ENCODE peak calls at places on chromosomes 5 and 9, in nine cellular contexts. S, O, E, W, T, I, C, G and D are unnamed samples.

GRCh38 chr5:95780597-95780996 is 41.9 kb downstream of the GLRX start:
- DNase-seq in S (no peak), O (peak), E (no peak), W (no peak), T (no peak), I (no peak), C (no peak), G (no peak), D (no peak)

GRCh38 chr5:145743396-145744061 is 91.6 kb downstream of the PRELID2 start:
- DNase-seq in S (peak), O (no peak), E (no peak), W (no peak), T (no peak), I (no peak), C (no peak), G (no peak), D (no peak)

GRCh38 chr9:25677301-25678146 is 720 bp downstream of the TUSC1 start:
- DNase-seq in S (peak), O (peak), E (peak), W (peak), T (peak), I (peak), C (peak), G (no peak), D (no peak)

GRCh38 chr5:64458948-64459347 is 46.9 kb upstream of the RGS7BP start:
- DNase-seq in S (no peak), O (no peak), E (no peak), W (no peak), T (no peak), I (no peak), C (no peak), G (no peak), D (no peak)

GRCh38 chr5:148145916-148146315 is 22.4 kb upstream of the SPINK14 start:
- DNase-seq in S (no peak), O (peak), E (no peak), W (peak), T (no peak), I (no peak), C (no peak), G (no peak), D (no peak)

GRCh38 chr5:94304146-94304545 is 314.3 kb downstream of the KIAA0825 start:
- DNase-seq in S (no peak), O (no peak), E (no peak), W (no peak), T (no peak), I (no peak), C (no peak), G (no peak), D (no peak)

GRCh38 chr9:88387733-88388202 is 476 bp upstream of the SPIN1 start:
- DNase-seq in S (no peak), O (peak), E (peak), W (peak), T (peak), I (peak), C (peak), G (no peak), D (peak)

GRCh38 chr9:129576546-129577543 is 44.1 kb downstream of the C9orf50 start:
- DNase-seq in S (no peak), O (no peak), E (no peak), W (no peak), T (no peak), I (no peak), C (peak), G (no peak), D (no peak)

GRCh38 chr9:34430843-34431437 is 27.4 kb downstream of the FAM219A start:
- DNase-seq in S (peak), O (peak), E (no peak), W (peak), T (peak), I (peak), C (peak), G (no peak), D (peak)

GRCh38 chr9:27519466-27520465 is 4.3 kb upstream of the IFNK start:
- DNase-seq in S (no peak), O (no peak), E (no peak), W (no peak), T (peak), I (no peak), C (no peak), G (no peak), D (no peak)

GRCh38 chr9:116061546-116062205 is 91.9 kb upstream of the PAPPA start:
- DNase-seq in S (no peak), O (no peak), E (no peak), W (no peak), T (no peak), I (no peak), C (no peak), G (no peak), D (no peak)

GRCh38 chr5:34660444-34660843 is 4.3 kb downstream of the RAI14 start:
- DNase-seq in S (no peak), O (no peak), E (no peak), W (no peak), T (no peak), I (no peak), C (no peak), G (no peak), D (no peak)

GRCh38 chr5:133298447-133298846 is 246.6 kb downstream of the HSPA4 start:
- DNase-seq in S (peak), O (no peak), E (no peak), W (no peak), T (no peak), I (no peak), C (no peak), G (no peak), D (no peak)

GRCh38 chr9:100933656-100934055 is 94.9 kb upstream of the PLPPR1 start:
- DNase-seq in S (no peak), O (no peak), E (no peak), W (no peak), T (no peak), I (no peak), C (no peak), G (no peak), D (no peak)

GRCh38 chr9:82781965-82782392 is 281.0 kb downstream of the RASEF start:
- DNase-seq in S (no peak), O (no peak), E (no peak), W (no peak), T (no peak), I (no peak), C (no peak), G (no peak), D (no peak)

GRCh38 chr5:59266410-59266809 is 627.1 kb downstream of the PDE4D start:
- DNase-seq in S (no peak), O (no peak), E (no peak), W (no peak), T (peak), I (no peak), C (no peak), G (no peak), D (no peak)

GRCh38 chr5:8363133-8363532 is 494.2 kb downstream of the MTRR start:
- DNase-seq in S (no peak), O (no peak), E (no peak), W (no peak), T (no peak), I (no peak), C (no peak), G (no peak), D (no peak)

GRCh38 chr5:146188358-146188757 is 5.9 kb upstream of the LARS1 start:
- DNase-seq in S (no peak), O (no peak), E (no peak), W (no peak), T (no peak), I (no peak), C (no peak), G (no peak), D (no peak)

GRCh38 chr5:44862808-44863207 is 54.1 kb downstream of the MRPS30 start:
- DNase-seq in S (no peak), O (no peak), E (no peak), W (no peak), T (peak), I (no peak), C (no peak), G (no peak), D (peak)

GRCh38 chr9:69396759-69397158 is 71.7 kb downstream of the ENTREP1 start:
- DNase-seq in S (no peak), O (no peak), E (no peak), W (no peak), T (no peak), I (no peak), C (no peak), G (no peak), D (no peak)

GRCh38 chr5:159990506-159990905 is 18.4 kb upstream of the TTC1 start:
- DNase-seq in S (no peak), O (no peak), E (no peak), W (no peak), T (no peak), I (no peak), C (no peak), G (no peak), D (no peak)

GRCh38 chr9:136644593-136645342 is 17.9 kb upstream of the EGFL7 start:
- DNase-seq in S (peak), O (peak), E (peak), W (peak), T (no peak), I (peak), C (peak), G (no peak), D (peak)

GRCh38 chr5:135977375-135977928 is 22.7 kb upstream of the LECT2 start:
- DNase-seq in S (peak), O (no peak), E (no peak), W (peak), T (peak), I (peak), C (peak), G (no peak), D (peak)

GRCh38 chr9:92097997-92098482 is 17.2 kb downstream of the SPTLC1 start:
- DNase-seq in S (peak), O (peak), E (peak), W (peak), T (no peak), I (peak), C (peak), G (peak), D (no peak)

GRCh38 chr5:174571662-174572397 is 152.6 kb upstream of the MSX2 start:
- DNase-seq in S (peak), O (peak), E (no peak), W (peak), T (peak), I (peak), C (peak), G (no peak), D (no peak)

GRCh38 chr5:23451156-23451555 is 56.3 kb upstream of the PRDM9 start:
- DNase-seq in S (no peak), O (no peak), E (no peak), W (no peak), T (no peak), I (no peak), C (no peak), G (no peak), D (no peak)

GRCh38 chr5:149809919-149810691 is 80.0 kb downstream of the PPARGC1B start:
- DNase-seq in S (no peak), O (no peak), E (no peak), W (no peak), T (no peak), I (no peak), C (no peak), G (no peak), D (no peak)

GRCh38 chr5:181028032-181028819 is 11.8 kb upstream of the BTNL9 start:
- DNase-seq in S (peak), O (no peak), E (no peak), W (peak), T (peak), I (no peak), C (no peak), G (no peak), D (no peak)

GRCh38 chr5:81904861-81905260 is 67.0 kb upstream of the ATG10 start:
- DNase-seq in S (peak), O (no peak), E (no peak), W (no peak), T (no peak), I (no peak), C (no peak), G (no peak), D (no peak)

GRCh38 chr5:171770153-171770552 is 15.5 kb upstream of the SMIM23 start:
- DNase-seq in S (peak), O (no peak), E (no peak), W (no peak), T (no peak), I (no peak), C (no peak), G (no peak), D (no peak)

GRCh38 chr9:120235081-120235480 is 344.9 kb downstream of the CDK5RAP2 start:
- DNase-seq in S (no peak), O (no peak), E (no peak), W (no peak), T (no peak), I (no peak), C (no peak), G (no peak), D (no peak)

GRCh38 chr9:129075996-129076639 is 4.8 kb upstream of the DOLPP1 start:
- DNase-seq in S (peak), O (no peak), E (no peak), W (no peak), T (no peak), I (no peak), C (no peak), G (no peak), D (no peak)

GRCh38 chr5:72209515-72210115 is 102.3 kb downstream of the MAP1B start:
- DNase-seq in S (peak), O (peak), E (no peak), W (no peak), T (no peak), I (peak), C (no peak), G (no peak), D (no peak)

GRCh38 chr5:63743096-63743798 is 219.0 kb downstream of the HTR1A start:
- DNase-seq in S (no peak), O (no peak), E (no peak), W (no peak), T (no peak), I (no peak), C (no peak), G (no peak), D (no peak)

GRCh38 chr5:53318303-53318702 is 162.1 kb upstream of the FST start:
- DNase-seq in S (no peak), O (no peak), E (no peak), W (no peak), T (peak), I (no peak), C (no peak), G (no peak), D (no peak)

GRCh38 chr9:37408933-37409710 is 13.4 kb upstream of the GRHPR start:
- DNase-seq in S (no peak), O (no peak), E (peak), W (no peak), T (no peak), I (no peak), C (no peak), G (peak), D (peak)

GRCh38 chr9:37363124-37363523 is 59.4 kb upstream of the GRHPR start:
- DNase-seq in S (peak), O (no peak), E (no peak), W (no peak), T (no peak), I (no peak), C (no peak), G (no peak), D (no peak)

GRCh38 chr9:71218774-71219173 is 97.4 kb upstream of the TRPM3 start:
- DNase-seq in S (no peak), O (no peak), E (no peak), W (no peak), T (no peak), I (no peak), C (no peak), G (no peak), D (no peak)

GRCh38 chr9:33159760-33160127 is 7.4 kb downstream of the B4GALT1 start:
- DNase-seq in S (no peak), O (peak), E (peak), W (no peak), T (peak), I (no peak), C (peak), G (no peak), D (peak)
- H3K4me3 ChIP-seq in S (no peak), O (no peak), E (peak), W (no peak), T (peak), I (no peak), C (no peak), G (peak), D (peak)

GRCh38 chr5:156824800-156825199 is 25.3 kb upstream of the PPP1R2B start:
- DNase-seq in S (peak), O (peak), E (no peak), W (no peak), T (peak), I (no peak), C (no peak), G (no peak), D (peak)
- TF ChIP-seq CTCF in S (peak), O (peak), E (peak), W (no peak), T (peak), I (peak), C (peak), G (peak), D (peak)

DNA sequence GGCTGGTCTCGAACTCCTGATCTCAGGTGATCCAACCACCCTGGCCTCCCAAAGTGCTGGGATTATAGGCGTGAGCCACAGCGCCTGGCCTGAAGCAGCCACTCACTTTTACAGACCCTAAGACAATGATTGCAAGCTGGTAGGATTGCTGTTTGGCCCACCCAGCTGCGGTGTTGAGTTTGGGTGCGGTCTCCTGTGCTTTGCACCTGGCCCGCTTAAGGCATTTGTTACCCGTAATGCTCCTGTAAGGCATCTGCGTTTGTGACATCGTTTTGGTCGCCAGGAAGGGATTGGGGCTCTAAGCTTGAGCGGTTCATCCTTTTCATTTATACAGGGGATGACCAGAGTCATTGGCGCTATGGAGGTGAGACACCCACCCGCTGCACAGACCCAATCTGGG is 1.5 kb downstream of the CA9 start:
- DNase-seq in S (no peak), O (no peak), E (no peak), W (no peak), T (no peak), I (no peak), C (no peak), G (no peak), D (no peak)
- H3K4me3 ChIP-seq in S (peak), O (peak), E (peak), W (no peak), T (no peak), I (peak), C (peak), G (peak), D (no peak)

DNA sequence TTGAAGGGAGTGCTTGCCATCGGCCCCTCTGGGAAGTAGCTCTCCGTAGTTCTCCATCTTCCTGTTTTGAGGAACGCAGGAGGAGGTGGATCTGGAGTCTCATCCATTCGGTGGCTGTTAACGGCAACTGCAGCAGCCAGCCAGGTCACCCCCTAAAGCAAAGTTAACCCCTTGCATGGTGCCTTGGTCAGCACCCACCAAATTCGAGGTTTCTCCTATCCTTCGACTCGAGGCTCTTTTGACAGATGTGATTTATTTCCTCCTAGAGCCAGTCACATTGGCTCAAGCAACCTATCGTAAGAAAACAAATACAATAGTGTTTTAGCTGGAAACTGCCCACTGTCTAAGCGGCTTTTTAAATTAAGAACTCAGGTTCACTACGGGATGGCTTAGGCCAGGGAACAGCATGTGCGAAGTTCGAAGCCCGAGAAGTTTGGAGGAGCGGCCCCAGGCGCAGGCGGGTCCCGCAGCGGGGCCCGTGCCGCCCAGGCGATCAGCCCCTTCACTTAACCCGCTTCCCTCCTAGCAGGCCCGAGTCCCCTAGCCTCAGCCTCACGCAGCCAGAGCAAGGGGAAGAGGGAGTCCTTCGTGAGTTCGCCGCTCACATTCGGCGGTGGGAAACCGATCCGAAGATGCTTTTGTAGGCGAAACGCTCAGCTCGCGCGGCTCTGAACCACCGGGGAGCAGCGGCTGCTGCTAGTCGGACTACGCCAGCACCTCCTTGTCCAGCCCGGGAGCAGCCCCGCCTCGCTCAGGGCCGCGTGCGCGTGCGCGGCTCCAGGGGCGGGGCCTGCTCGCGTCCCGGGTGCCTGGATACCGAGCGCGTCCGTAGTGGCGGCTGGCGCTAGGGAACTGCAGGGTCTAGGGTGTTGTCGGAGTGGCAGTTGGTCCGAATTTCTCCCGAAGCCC is at the start of gene ROPN1L:
- DNase-seq in S (peak), O (peak), E (peak), W (peak), T (peak), I (peak), C (peak), G (peak), D (peak)
- TF ChIP-seq CTCF in S (no peak), O (no peak), E (peak), W (no peak), T (no peak), I (no peak), C (no peak), G (no peak), D (no peak)

GRCh38 chr5:995318-995717 is 13.3 kb upstream of the NKD2 start:
- DNase-seq in S (peak), O (no peak), E (no peak), W (no peak), T (no peak), I (no peak), C (no peak), G (no peak), D (no peak)
- H3K4me3 ChIP-seq in S (no peak), O (no peak), E (no peak), W (no peak), T (no peak), I (no peak), C (no peak), G (no peak), D (no peak)